ENCODE peak calls at places on chromosomes 5 and 9, in ten cellular contexts. One of them, this sample, is unnamed.

GRCh38 chr9:37602817-37603216 is 10.4 kb upstream of the TOMM5 start:
- DNase-seq in fibroblast of lung: no peak
- DNase-seq in B cell: no peak
- DNase-seq in RWPE1: peak
- DNase-seq in nephron progenitor cell: no peak
- DNase-seq in astrocyte: no peak
- DNase-seq in astrocyte of the cerebellum: no peak
- DNase-seq in cardiac fibroblast: no peak
- DNase-seq in A549: peak
- DNase-seq in tibial artery: no peak
- DNase-seq in this sample: no peak

GRCh38 chr5:57025961-57026360 is 74.0 kb upstream of the MIER3 start:
- DNase-seq in tibial artery: no peak
- DNase-seq in nephron progenitor cell: no peak
- DNase-seq in A549: no peak
- DNase-seq in fibroblast of lung: no peak
- DNase-seq in astrocyte of the cerebellum: no peak
- DNase-seq in astrocyte: no peak
- DNase-seq in RWPE1: no peak
- DNase-seq in B cell: no peak
- DNase-seq in cardiac fibroblast: no peak
- DNase-seq in this sample: no peak

GRCh38 chr5:33153373-33153772 is 287.4 kb upstream of the TARS1 start:
- DNase-seq in fibroblast of lung: peak
- DNase-seq in nephron progenitor cell: no peak
- DNase-seq in astrocyte of the cerebellum: no peak
- DNase-seq in RWPE1: no peak
- DNase-seq in B cell: no peak
- DNase-seq in astrocyte: peak
- DNase-seq in A549: no peak
- DNase-seq in cardiac fibroblast: no peak
- DNase-seq in tibial artery: no peak
- DNase-seq in this sample: no peak

GRCh38 chr9:129863059-129863690 is 27.9 kb downstream of the USP20 start:
- DNase-seq in RWPE1: peak
- DNase-seq in tibial artery: no peak
- DNase-seq in fibroblast of lung: peak
- DNase-seq in B cell: no peak
- DNase-seq in cardiac fibroblast: peak
- DNase-seq in A549: no peak
- DNase-seq in astrocyte of the cerebellum: peak
- DNase-seq in astrocyte: peak
- DNase-seq in nephron progenitor cell: peak
- DNase-seq in this sample: peak

GRCh38 chr9:31394040-31394473 is 990.4 kb upstream of the ACO1 start:
- DNase-seq in cardiac fibroblast: peak
- DNase-seq in tibial artery: no peak
- DNase-seq in nephron progenitor cell: no peak
- DNase-seq in RWPE1: peak
- DNase-seq in astrocyte of the cerebellum: peak
- DNase-seq in A549: no peak
- DNase-seq in astrocyte: peak
- DNase-seq in B cell: no peak
- DNase-seq in fibroblast of lung: peak
- DNase-seq in this sample: no peak

GRCh38 chr5:16544607-16545374 is 72.0 kb downstream of the RETREG1 start:
- DNase-seq in astrocyte: peak
- DNase-seq in nephron progenitor cell: no peak
- DNase-seq in cardiac fibroblast: peak
- DNase-seq in A549: no peak
- DNase-seq in tibial artery: no peak
- DNase-seq in astrocyte of the cerebellum: no peak
- DNase-seq in fibroblast of lung: peak
- DNase-seq in B cell: no peak
- DNase-seq in RWPE1: no peak
- DNase-seq in this sample: no peak

GRCh38 chr5:32595118-32595517 is 9.8 kb downstream of the SUB1 start:
- DNase-seq in RWPE1: no peak
- DNase-seq in astrocyte: no peak
- DNase-seq in A549: no peak
- DNase-seq in nephron progenitor cell: no peak
- DNase-seq in astrocyte of the cerebellum: no peak
- DNase-seq in tibial artery: no peak
- DNase-seq in cardiac fibroblast: no peak
- DNase-seq in fibroblast of lung: no peak
- DNase-seq in B cell: no peak
- DNase-seq in this sample: no peak

GRCh38 chr5:154395407-154396106 is 50.2 kb upstream of the SAP30L start:
- DNase-seq in fibroblast of lung: peak
- DNase-seq in RWPE1: peak
- DNase-seq in nephron progenitor cell: no peak
- DNase-seq in A549: no peak
- DNase-seq in B cell: no peak
- DNase-seq in cardiac fibroblast: peak
- DNase-seq in tibial artery: no peak
- DNase-seq in astrocyte of the cerebellum: peak
- DNase-seq in astrocyte: peak
- DNase-seq in this sample: no peak

GRCh38 chr9:90449213-90449925 is 193.3 kb downstream of the DIRAS2 start:
- DNase-seq in fibroblast of lung: no peak
- DNase-seq in A549: no peak
- DNase-seq in B cell: no peak
- DNase-seq in RWPE1: no peak
- DNase-seq in astrocyte of the cerebellum: no peak
- DNase-seq in astrocyte: no peak
- DNase-seq in tibial artery: no peak
- DNase-seq in cardiac fibroblast: no peak
- DNase-seq in nephron progenitor cell: no peak
- DNase-seq in this sample: no peak

GRCh38 chr9:89804766-89805531 is 200.1 kb downstream of the GADD45G start:
- DNase-seq in astrocyte of the cerebellum: no peak
- DNase-seq in fibroblast of lung: no peak
- DNase-seq in tibial artery: no peak
- DNase-seq in RWPE1: no peak
- DNase-seq in A549: no peak
- DNase-seq in B cell: peak
- DNase-seq in astrocyte: no peak
- DNase-seq in nephron progenitor cell: no peak
- DNase-seq in cardiac fibroblast: no peak
- DNase-seq in this sample: no peak

GRCh38 chr5:57032151-57032551 is 80.2 kb upstream of the MIER3 start:
- DNase-seq in cardiac fibroblast: no peak
- DNase-seq in nephron progenitor cell: no peak
- DNase-seq in RWPE1: peak
- DNase-seq in tibial artery: no peak
- DNase-seq in fibroblast of lung: no peak
- DNase-seq in B cell: no peak
- DNase-seq in astrocyte of the cerebellum: no peak
- DNase-seq in A549: peak
- DNase-seq in astrocyte: no peak
- DNase-seq in this sample: no peak

GRCh38 chr9:70297141-70297540 is 38.4 kb downstream of the SMC5 start:
- DNase-seq in RWPE1: no peak
- DNase-seq in nephron progenitor cell: no peak
- DNase-seq in tibial artery: no peak
- DNase-seq in A549: no peak
- DNase-seq in astrocyte: no peak
- DNase-seq in astrocyte of the cerebellum: no peak
- DNase-seq in fibroblast of lung: peak
- DNase-seq in B cell: no peak
- DNase-seq in cardiac fibroblast: peak
- DNase-seq in this sample: peak

GRCh38 chr5:58259685-58260152 is 200.2 kb downstream of the PLK2 start:
- DNase-seq in cardiac fibroblast: peak
- DNase-seq in B cell: no peak
- DNase-seq in astrocyte: peak
- DNase-seq in astrocyte of the cerebellum: peak
- DNase-seq in tibial artery: no peak
- DNase-seq in A549: peak
- DNase-seq in nephron progenitor cell: peak
- DNase-seq in RWPE1: peak
- DNase-seq in fibroblast of lung: peak
- DNase-seq in this sample: peak

DNA sequence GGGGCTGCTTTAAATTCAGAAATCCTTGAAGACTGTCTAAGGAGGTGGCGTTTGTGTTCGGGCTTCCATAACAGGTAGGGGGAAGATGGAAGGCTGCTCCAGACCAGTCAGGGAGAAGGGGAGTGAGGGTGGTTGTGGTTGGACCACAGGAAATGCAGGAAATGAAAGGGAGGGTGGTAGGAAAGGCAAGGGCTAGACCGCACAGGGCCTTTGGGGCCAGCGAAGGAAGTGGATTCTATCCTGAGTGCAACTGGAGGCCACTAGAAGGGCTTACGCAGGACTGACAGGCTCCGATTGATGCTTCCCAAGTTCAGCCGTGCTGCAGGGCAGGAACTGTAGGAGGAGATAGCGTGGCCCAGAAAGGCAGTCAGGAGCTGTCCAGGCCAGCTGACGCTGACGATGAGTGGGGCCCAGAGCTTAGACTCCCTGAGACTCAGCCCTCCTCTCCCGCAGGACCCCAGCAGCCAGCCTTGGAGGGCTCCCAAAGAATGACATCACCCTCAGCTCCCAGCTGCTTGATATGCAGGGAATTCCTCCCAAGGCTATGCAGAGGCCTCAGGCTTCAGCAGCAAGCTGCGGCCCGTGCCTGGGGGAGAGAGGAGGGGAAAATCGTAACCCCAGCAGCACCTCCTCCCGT is 48.8 kb downstream of the KCNIP1 start:
- DNase-seq in RWPE1: no peak
- DNase-seq in B cell: no peak
- DNase-seq in nephron progenitor cell: peak
- DNase-seq in fibroblast of lung: peak
- DNase-seq in cardiac fibroblast: peak
- DNase-seq in astrocyte of the cerebellum: peak
- DNase-seq in astrocyte: peak
- DNase-seq in A549: no peak
- DNase-seq in tibial artery: peak
- DNase-seq in this sample: peak
- TF ChIP-seq CTCF in RWPE1: no peak
- TF ChIP-seq CTCF in B cell: no peak
- TF ChIP-seq CTCF in nephron progenitor cell: no peak
- TF ChIP-seq CTCF in fibroblast of lung: peak
- TF ChIP-seq CTCF in cardiac fibroblast: no peak
- TF ChIP-seq CTCF in astrocyte of the cerebellum: peak
- TF ChIP-seq CTCF in astrocyte: no peak
- TF ChIP-seq CTCF in A549: no peak
- TF ChIP-seq CTCF in tibial artery: no peak
- TF ChIP-seq CTCF in this sample: no peak

DNA sequence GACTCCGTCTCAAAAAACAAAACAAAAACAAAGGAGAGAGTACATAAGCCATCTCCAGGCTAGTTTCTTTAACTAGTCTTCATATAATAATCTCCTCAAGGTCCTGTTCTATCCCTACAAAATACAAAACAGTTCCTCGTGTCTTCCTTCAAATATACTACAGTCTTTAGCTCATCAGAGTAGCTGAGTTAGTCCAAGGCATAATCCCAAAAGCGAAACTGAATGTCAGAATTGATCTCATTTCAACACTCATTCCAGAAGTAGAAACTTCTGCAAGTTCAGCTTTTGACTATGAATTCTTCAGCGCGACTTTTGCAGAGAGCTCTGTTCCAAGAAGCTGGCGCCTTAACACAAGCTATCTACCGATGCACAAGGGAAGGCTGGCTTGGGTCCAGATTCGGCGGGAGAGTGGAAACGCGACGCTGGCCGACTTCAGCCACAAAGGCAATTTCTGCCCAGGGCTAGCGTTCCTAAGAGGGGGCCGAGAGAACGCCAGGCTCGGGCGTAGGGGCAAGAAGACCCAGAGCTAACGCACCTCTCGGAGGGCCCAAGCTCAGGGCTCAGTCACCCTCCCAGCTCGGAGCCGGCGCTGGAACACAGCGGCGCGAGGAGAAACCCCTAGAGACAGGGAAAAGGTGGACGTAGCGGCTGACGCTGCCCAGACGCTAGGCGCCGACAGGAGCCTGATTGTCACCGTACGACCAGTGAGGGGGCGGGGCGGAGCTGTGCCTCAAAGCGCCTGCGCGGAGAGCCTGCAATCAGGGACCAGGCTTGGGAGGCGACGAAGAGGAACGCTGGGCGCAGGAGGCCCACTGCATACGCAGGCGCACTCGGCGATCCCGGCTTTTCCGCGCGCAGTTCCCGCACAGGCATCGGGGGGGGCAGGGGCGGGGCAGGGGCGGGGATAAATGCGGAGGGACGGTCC is 469 bp upstream of the HSDL2 start:
- DNase-seq in astrocyte of the cerebellum: peak
- DNase-seq in nephron progenitor cell: peak
- DNase-seq in astrocyte: peak
- DNase-seq in cardiac fibroblast: peak
- DNase-seq in RWPE1: peak
- DNase-seq in tibial artery: peak
- DNase-seq in A549: peak
- DNase-seq in B cell: peak
- DNase-seq in fibroblast of lung: peak
- DNase-seq in this sample: peak
- TF ChIP-seq CTCF in astrocyte of the cerebellum: no peak
- TF ChIP-seq CTCF in nephron progenitor cell: no peak
- TF ChIP-seq CTCF in astrocyte: no peak
- TF ChIP-seq CTCF in cardiac fibroblast: no peak
- TF ChIP-seq CTCF in RWPE1: no peak
- TF ChIP-seq CTCF in tibial artery: peak
- TF ChIP-seq CTCF in A549: no peak
- TF ChIP-seq CTCF in B cell: no peak
- TF ChIP-seq CTCF in fibroblast of lung: no peak
- TF ChIP-seq CTCF in this sample: peak

DNA sequence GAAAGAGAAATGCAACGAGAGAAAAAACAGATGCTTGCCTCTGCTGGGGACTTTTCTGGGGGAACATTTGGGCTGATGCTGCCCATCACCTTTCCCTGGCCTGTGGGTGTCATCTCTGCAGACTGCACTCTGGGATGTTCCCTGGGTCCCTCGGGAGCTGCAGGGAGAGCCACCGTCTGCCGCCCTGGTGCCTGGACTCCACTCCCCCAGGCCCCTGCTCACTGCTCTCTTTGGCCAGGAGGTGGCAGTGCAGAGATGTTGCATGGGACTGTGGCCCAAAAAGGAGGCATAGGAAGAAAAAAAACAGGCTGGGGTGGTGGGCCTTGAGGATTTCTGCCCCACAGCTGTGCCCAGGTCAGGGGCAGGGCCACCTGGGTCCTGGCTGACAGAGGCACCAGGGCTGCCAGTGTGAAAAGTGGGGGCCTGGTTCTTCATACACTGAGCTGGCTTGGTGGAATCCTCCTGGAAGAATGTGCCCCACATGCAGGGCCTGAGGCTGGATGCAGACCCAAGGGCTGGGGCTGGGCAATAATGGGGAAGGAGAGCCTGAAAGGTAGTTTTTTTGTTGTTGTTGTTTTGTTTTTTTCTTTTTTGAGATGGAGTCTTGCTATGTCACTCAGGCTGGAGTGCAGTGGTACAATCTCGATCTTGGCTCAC is 353.6 kb downstream of the SLIT3 start:
- DNase-seq in cardiac fibroblast: peak
- DNase-seq in fibroblast of lung: peak
- DNase-seq in astrocyte of the cerebellum: peak
- DNase-seq in B cell: no peak
- DNase-seq in astrocyte: no peak
- DNase-seq in tibial artery: peak
- DNase-seq in A549: peak
- DNase-seq in RWPE1: peak
- DNase-seq in nephron progenitor cell: peak
- DNase-seq in this sample: peak
- TF ChIP-seq CTCF in cardiac fibroblast: peak
- TF ChIP-seq CTCF in fibroblast of lung: peak
- TF ChIP-seq CTCF in astrocyte of the cerebellum: peak
- TF ChIP-seq CTCF in B cell: peak
- TF ChIP-seq CTCF in astrocyte: peak
- TF ChIP-seq CTCF in tibial artery: peak
- TF ChIP-seq CTCF in A549: peak
- TF ChIP-seq CTCF in RWPE1: peak
- TF ChIP-seq CTCF in nephron progenitor cell: peak
- TF ChIP-seq CTCF in this sample: peak

GRCh38 chr9:125238915-125239446 is 2.2 kb downstream of the HSPA5 start:
- DNase-seq in nephron progenitor cell: no peak
- DNase-seq in B cell: no peak
- DNase-seq in RWPE1: no peak
- DNase-seq in A549: no peak
- DNase-seq in cardiac fibroblast: no peak
- DNase-seq in fibroblast of lung: no peak
- DNase-seq in astrocyte of the cerebellum: no peak
- DNase-seq in astrocyte: no peak
- DNase-seq in tibial artery: no peak
- DNase-seq in this sample: no peak
- TF ChIP-seq CTCF in nephron progenitor cell: no peak
- TF ChIP-seq CTCF in B cell: no peak
- TF ChIP-seq CTCF in RWPE1: no peak
- TF ChIP-seq CTCF in A549: no peak
- TF ChIP-seq CTCF in cardiac fibroblast: no peak
- TF ChIP-seq CTCF in fibroblast of lung: no peak
- TF ChIP-seq CTCF in astrocyte of the cerebellum: no peak
- TF ChIP-seq CTCF in astrocyte: no peak
- TF ChIP-seq CTCF in tibial artery: no peak
- TF ChIP-seq CTCF in this sample: no peak

This sample was measured in HFFc6.